ENCODE peak calls at places on chromosome 1, in nine cellular contexts. F is RPMI7951; O is left lung; U is activated CD8-positive, alpha-beta memory T cell treated with anti-CD3 and anti-CD28 coated beads, Interleukin-2, amount 50 U/mL, for 4 hours; X is pancreas; K is cerebellum; Q is activated naive CD8-positive, alpha-beta T cell treated with anti-CD3 and anti-CD28 coated beads for 36 hours; H is kidney tubule cell; T is heart right ventricle. C is an unnamed sample.

GRCh38 chr1:205144751-205145150 is 23.0 kb upstream of the RBBP5 start:
- DNase-seq in K (no peak), O (no peak), U (no peak), Q (no peak), T (no peak), H (peak), X (no peak), F (peak), C (peak)

GRCh38 chr1:235998812-235999211 is 66.1 kb downstream of the NID1 start:
- DNase-seq in T (no peak), K (no peak), F (peak), U (peak), X (no peak), O (no peak), Q (peak), H (no peak), C (no peak)

GRCh38 chr1:36137776-36138175 is 11.5 kb downstream of the TRAPPC3 start:
- DNase-seq in O (no peak), K (no peak), T (no peak), U (no peak), H (no peak), F (no peak), Q (no peak), X (no peak), C (no peak)

GRCh38 chr1:200428482-200429205 is 18.8 kb upstream of the ZNF281 start:
- DNase-seq in X (no peak), T (no peak), U (no peak), O (no peak), K (no peak), F (peak), H (no peak), Q (no peak), C (no peak)

GRCh38 chr1:86155807-86156561 is 588 bp downstream of the COL24A1 start:
- DNase-seq in X (peak), U (no peak), Q (no peak), F (peak), O (peak), K (no peak), T (peak), H (no peak), C (no peak)

GRCh38 chr1:111733183-111733995 is 5.8 kb downstream of the INKA2 start:
- DNase-seq in K (no peak), O (peak), X (no peak), U (no peak), F (peak), T (peak), H (peak), Q (no peak), C (no peak)

GRCh38 chr1:22832414-22832786 is 121.8 kb downstream of the EPHB2 start:
- DNase-seq in F (peak), Q (no peak), U (no peak), H (peak), X (no peak), O (no peak), K (no peak), T (no peak), C (no peak)

GRCh38 chr1:222974496-222974895 is 159.7 kb downstream of the DISP1 start:
- DNase-seq in X (no peak), O (no peak), Q (no peak), U (no peak), T (no peak), F (peak), K (no peak), H (peak), C (no peak)

GRCh38 chr1:178168535-178168934 is 74.6 kb downstream of the RASAL2 start:
- DNase-seq in U (no peak), F (peak), T (no peak), H (peak), Q (no peak), X (no peak), O (no peak), K (no peak), C (peak)

GRCh38 chr1:24318238-24318987 is 744 bp upstream of the GRHL3 start:
- DNase-seq in X (no peak), T (no peak), O (no peak), F (peak), K (peak), H (peak), Q (no peak), U (no peak), C (no peak)

GRCh38 chr1:78223417-78224215 is 177.8 kb downstream of the GIPC2 start:
- DNase-seq in U (no peak), H (peak), T (no peak), F (peak), Q (no peak), X (peak), K (no peak), O (no peak), C (no peak)

GRCh38 chr1:210360852-210361477 is 32.3 kb downstream of the HHAT start:
- DNase-seq in K (peak), X (no peak), U (no peak), Q (no peak), H (peak), F (peak), T (no peak), O (no peak), C (peak)

GRCh38 chr1:85599076-85599491 is 18.5 kb downstream of the CCN1 start:
- DNase-seq in X (no peak), F (peak), U (no peak), T (no peak), H (peak), O (no peak), K (no peak), Q (no peak), C (no peak)

C was measured in SK-MEL-5.